ENCODE peak calls at places on chromosome 11, in four cellular contexts. X is cardiac muscle cell, R is omental fat pad, G is neural crest cell. F is an unnamed sample.

GRCh38 chr11:1920128-1920908 is 815 bp downstream of the TNNT3 start:
- DNase-seq in X (no peak), G (no peak), R (no peak), F (no peak)

GRCh38 chr11:2944953-2945756 is 15.9 kb upstream of the PHLDA2 start:
- DNase-seq in X (peak), G (peak), R (peak), F (no peak)

GRCh38 chr11:75557649-75558494 is 4.2 kb upstream of the SERPINH1 start:
- DNase-seq in R (no peak), G (no peak), X (no peak), F (no peak)

GRCh38 chr11:13446444-13446843 is 16.6 kb downstream of the BTBD10 start:
- DNase-seq in G (no peak), X (no peak), R (no peak), F (no peak)

GRCh38 chr11:99822846-99823565 is 802.3 kb downstream of the CNTN5 start:
- DNase-seq in G (no peak), R (no peak), X (no peak), F (no peak)

GRCh38 chr11:67178421-67178820 is 59.4 kb downstream of the KDM2A start:
- DNase-seq in R (no peak), X (no peak), G (no peak), F (no peak)

GRCh38 chr11:11167806-11168205 is 185.2 kb downstream of the CSNK2A3 start:
- DNase-seq in G (no peak), R (no peak), X (no peak), F (no peak)

GRCh38 chr11:92781151-92781550 is 188.3 kb upstream of the MTNR1B start:
- DNase-seq in R (no peak), G (no peak), X (no peak), F (no peak)

GRCh38 chr11:47179655-47179991 is 2.9 kb upstream of the ARFGAP2 start:
- DNase-seq in G (peak), R (no peak), X (peak), F (peak)

GRCh38 chr11:19444231-19444630 is 203.5 kb upstream of the E2F8 start:
- DNase-seq in X (no peak), G (no peak), R (no peak), F (no peak)